ENCODE peak calls at places on chromosomes 13 and 19, in seven cellular contexts. M, I, D, B, E, P and V are unnamed samples.

GRCh38 chr19:30330266-30330665 is 41.9 kb upstream of the ZNF536 start:
- DNase-seq in M (peak), P (no peak), D (no peak), E (peak), I (no peak), B (no peak), V (no peak)

GRCh38 chr13:105291987-105292386 is 1243.5 kb downstream of the EFNB2 start:
- DNase-seq in D (no peak), P (no peak), I (no peak), M (no peak), B (no peak), E (no peak), V (no peak)

GRCh38 chr19:52391135-52391534 is 6.5 kb upstream of the ZNF528 start:
- DNase-seq in D (no peak), B (no peak), E (peak), M (peak), I (no peak), P (no peak), V (no peak)

GRCh38 chr13:91346848-91347211 is 657 bp upstream of the MIR17HG start:
- DNase-seq in B (no peak), D (peak), P (no peak), M (peak), I (peak), E (no peak), V (no peak)

GRCh38 chr19:54063350-54064078 is at the start of gene VSTM1:
- DNase-seq in B (no peak), E (no peak), M (no peak), I (no peak), D (no peak), P (no peak), V (no peak)

GRCh38 chr19:29476528-29476927 is 49.3 kb upstream of the VSTM2B start:
- DNase-seq in E (peak), B (no peak), P (no peak), M (no peak), D (no peak), I (no peak), V (no peak)

GRCh38 chr19:5690955-5691204 is 785 bp downstream of the RPL36 start:
- DNase-seq in I (no peak), B (no peak), D (no peak), M (no peak), E (no peak), P (no peak), V (no peak)

GRCh38 chr13:97502691-97503090 is 68.7 kb downstream of the RAP2A start:
- DNase-seq in D (no peak), E (no peak), P (no peak), I (no peak), B (no peak), M (no peak), V (no peak)

GRCh38 chr19:6103217-6103644 is 7.1 kb downstream of the RFX2 start:
- DNase-seq in E (no peak), I (peak), B (no peak), P (peak), M (no peak), D (no peak), V (no peak)

GRCh38 chr13:46211116-46211515 is 612 bp upstream of the LRRC63 start:
- DNase-seq in E (no peak), M (no peak), D (no peak), I (no peak), B (no peak), P (no peak), V (no peak)

GRCh38 chr19:10112895-10113591 is 1.6 kb downstream of the P2RY11 start:
- DNase-seq in M (peak), P (peak), D (peak), E (peak), B (peak), I (peak), V (peak)